ENCODE peak calls at places on chromosomes 16 and 17, in five cellular contexts. One of them, this sample, is unnamed.

GRCh38 chr17:6701719-6702118 is 11.4 kb downstream of the SLC13A5 start:
- DNase-seq in hepatocyte: peak; percentile 47
- DNase-seq in testis: peak; percentile 58
- DNase-seq in left lung: no peak
- DNase-seq in PC-9: peak; percentile 35
- DNase-seq in this sample: no peak

GRCh38 chr16:77500286-77500598 is 65.4 kb upstream of the ADAMTS18 start:
- DNase-seq in PC-9: no peak
- DNase-seq in hepatocyte: no peak
- DNase-seq in left lung: no peak
- DNase-seq in testis: no peak
- DNase-seq in this sample: no peak

GRCh38 chr17:58402047-58402446 is 15.3 kb downstream of the RNF43 start:
- DNase-seq in PC-9: no peak
- DNase-seq in left lung: no peak
- DNase-seq in testis: no peak
- DNase-seq in hepatocyte: no peak
- DNase-seq in this sample: no peak

GRCh38 chr17:38735161-38735997 is 5.2 kb downstream of the CISD3 start:
- DNase-seq in hepatocyte: peak; percentile 75
- DNase-seq in testis: peak; percentile 77
- DNase-seq in left lung: peak; percentile 53
- DNase-seq in PC-9: no peak
- DNase-seq in this sample: no peak

GRCh38 chr16:57508084-57508425 is 21.8 kb upstream of the DOK4 start:
- DNase-seq in testis: no peak
- DNase-seq in left lung: no peak
- DNase-seq in PC-9: no peak
- DNase-seq in hepatocyte: peak; percentile 5
- DNase-seq in this sample: no peak

GRCh38 chr17:76725580-76726230 is 701 bp downstream of the JMJD6 start:
- DNase-seq in left lung: peak; percentile 84
- DNase-seq in hepatocyte: peak; percentile 81
- DNase-seq in PC-9: peak; percentile 40
- DNase-seq in testis: peak; percentile 87
- DNase-seq in this sample: peak; percentile 79

GRCh38 chr16:68083239-68083781 is 1.9 kb upstream of the NFATC3 start:
- DNase-seq in hepatocyte: no peak
- DNase-seq in left lung: peak; percentile 21
- DNase-seq in PC-9: no peak
- DNase-seq in testis: no peak
- DNase-seq in this sample: no peak

GRCh38 chr17:17691468-17692263 is 10.4 kb downstream of the RAI1 start:
- DNase-seq in testis: no peak
- DNase-seq in left lung: peak; percentile 52
- DNase-seq in PC-9: peak; percentile 27
- DNase-seq in hepatocyte: no peak
- DNase-seq in this sample: peak; percentile 84

GRCh38 chr17:51667722-51668083 is 407.4 kb downstream of the UTP18 start:
- DNase-seq in left lung: no peak
- DNase-seq in testis: no peak
- DNase-seq in PC-9: no peak
- DNase-seq in hepatocyte: no peak
- DNase-seq in this sample: no peak

GRCh38 chr16:67967183-67967955 is 1.1 kb downstream of the SLC12A4 start:
- DNase-seq in hepatocyte: no peak
- DNase-seq in PC-9: no peak
- DNase-seq in left lung: no peak
- DNase-seq in testis: no peak
- DNase-seq in this sample: peak; percentile 38

GRCh38 chr16:84964729-84965128 is 46.6 kb downstream of the ZDHHC7 start:
- DNase-seq in hepatocyte: no peak
- DNase-seq in testis: no peak
- DNase-seq in PC-9: no peak
- DNase-seq in left lung: no peak
- DNase-seq in this sample: no peak

GRCh38 chr17:44589316-44590071 is 32.2 kb downstream of the FZD2 start:
- DNase-seq in PC-9: no peak
- DNase-seq in testis: no peak
- DNase-seq in hepatocyte: no peak
- DNase-seq in left lung: no peak
- DNase-seq in this sample: no peak

GRCh38 chr16:72015124-72015523 is 6.6 kb downstream of the DHODH start:
- DNase-seq in left lung: no peak
- DNase-seq in PC-9: no peak
- DNase-seq in testis: no peak
- DNase-seq in hepatocyte: no peak
- DNase-seq in this sample: no peak

GRCh38 chr16:17265177-17265576 is 205.6 kb downstream of the XYLT1 start:
- DNase-seq in testis: no peak
- DNase-seq in left lung: no peak
- DNase-seq in hepatocyte: no peak
- DNase-seq in PC-9: no peak
- DNase-seq in this sample: no peak

GRCh38 chr16:82093901-82094300 is 58.8 kb downstream of the HSD17B2 start:
- DNase-seq in PC-9: no peak
- DNase-seq in left lung: no peak
- DNase-seq in hepatocyte: no peak
- DNase-seq in testis: no peak
- DNase-seq in this sample: no peak

GRCh38 chr17:72724375-72724774 is 368.1 kb downstream of the SLC39A11 start:
- DNase-seq in hepatocyte: no peak
- DNase-seq in testis: no peak
- DNase-seq in PC-9: no peak
- DNase-seq in left lung: no peak
- DNase-seq in this sample: no peak

GRCh38 chr17:47855737-47856136 is 4.8 kb upstream of the SP6 start:
- DNase-seq in PC-9: no peak
- DNase-seq in testis: no peak
- DNase-seq in hepatocyte: no peak
- DNase-seq in left lung: no peak
- DNase-seq in this sample: no peak

GRCh38 chr16:88339926-88340754 is 42.6 kb upstream of the ZNF469 start:
- DNase-seq in left lung: no peak
- DNase-seq in PC-9: no peak
- DNase-seq in testis: no peak
- DNase-seq in hepatocyte: no peak
- DNase-seq in this sample: no peak

GRCh38 chr17:32206816-32207215 is 58.8 kb upstream of the RHBDL3 start:
- DNase-seq in PC-9: no peak
- DNase-seq in left lung: no peak
- DNase-seq in testis: no peak
- DNase-seq in hepatocyte: no peak
- DNase-seq in this sample: no peak

GRCh38 chr17:3474212-3474611 is 1.6 kb upstream of the ASPA start:
- DNase-seq in left lung: no peak
- DNase-seq in testis: no peak
- DNase-seq in hepatocyte: peak; percentile 53
- DNase-seq in PC-9: no peak
- DNase-seq in this sample: no peak

GRCh38 chr16:50279142-50279865 is 13.0 kb downstream of the ADCY7 start:
- DNase-seq in testis: peak; percentile 58
- DNase-seq in left lung: peak; percentile 91
- DNase-seq in PC-9: no peak
- DNase-seq in hepatocyte: no peak
- DNase-seq in this sample: peak; percentile 49

GRCh38 chr17:56810286-56810781 is 23.4 kb downstream of the C17orf67 start:
- DNase-seq in left lung: no peak
- DNase-seq in testis: no peak
- DNase-seq in PC-9: no peak
- DNase-seq in hepatocyte: no peak
- DNase-seq in this sample: no peak

GRCh38 chr16:86497551-86498021 is 12.7 kb upstream of the FOXF1 start:
- DNase-seq in PC-9: no peak
- DNase-seq in hepatocyte: no peak
- DNase-seq in testis: no peak
- DNase-seq in left lung: no peak
- DNase-seq in this sample: no peak

GRCh38 chr16:50617630-50618184 is 63.4 kb downstream of the SNX20 start:
- DNase-seq in hepatocyte: no peak
- DNase-seq in testis: no peak
- DNase-seq in PC-9: no peak
- DNase-seq in left lung: no peak
- DNase-seq in this sample: no peak

GRCh38 chr17:10290046-10290445 is 82.8 kb downstream of the MYH13 start:
- DNase-seq in testis: no peak
- DNase-seq in left lung: no peak
- DNase-seq in hepatocyte: peak; percentile 24
- DNase-seq in PC-9: no peak
- DNase-seq in this sample: no peak

GRCh38 chr17:52357855-52358254 is 199.3 kb upstream of the CA10 start:
- DNase-seq in testis: no peak
- DNase-seq in hepatocyte: no peak
- DNase-seq in left lung: no peak
- DNase-seq in PC-9: no peak
- DNase-seq in this sample: no peak

GRCh38 chr16:23506606-23506994 is 3.7 kb downstream of the GGA2 start:
- DNase-seq in left lung: no peak
- DNase-seq in PC-9: no peak
- DNase-seq in hepatocyte: no peak
- DNase-seq in testis: no peak
- DNase-seq in this sample: peak; percentile 39

DNA sequence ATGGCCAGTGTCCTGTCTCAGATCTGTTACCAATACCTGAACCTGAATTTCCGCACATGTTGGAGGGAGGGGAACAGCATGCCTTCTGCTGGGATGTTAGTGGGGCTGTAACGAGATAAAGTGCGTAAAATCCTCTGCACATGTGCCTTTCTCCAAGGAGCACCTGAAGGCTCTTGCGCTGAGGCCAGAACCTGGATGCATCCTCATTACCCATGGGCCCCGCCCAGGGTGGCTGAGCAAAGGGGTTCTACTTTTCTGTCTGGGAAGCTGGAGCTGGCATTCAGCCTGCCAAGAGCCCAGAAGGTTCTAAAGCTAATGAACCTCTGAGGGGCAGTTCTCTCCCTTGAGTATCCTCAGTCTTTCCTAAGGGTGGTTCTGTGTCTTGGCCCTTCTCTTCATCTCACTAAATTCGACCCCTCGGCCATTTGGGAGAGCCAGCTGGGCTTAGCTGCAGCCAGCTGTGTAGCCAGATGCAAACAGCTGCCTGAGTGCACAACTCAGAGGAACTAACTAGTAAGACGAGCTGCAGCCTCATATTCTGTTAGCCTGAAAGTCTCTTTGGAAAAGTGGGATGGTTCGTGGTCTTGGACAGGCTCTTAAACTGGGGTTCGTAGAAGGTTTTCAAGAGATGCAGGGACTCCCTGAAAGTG is 2.5 kb downstream of the ITGA3 start:
- DNase-seq in testis: peak; percentile 54
- DNase-seq in left lung: no peak
- DNase-seq in PC-9: no peak
- DNase-seq in hepatocyte: no peak
- DNase-seq in this sample: no peak
- H3K4me3 ChIP-seq in testis: no peak overlapping the region
- H3K4me3 ChIP-seq in left lung: peak overlapping the region; percentile 61
- H3K4me3 ChIP-seq in PC-9: peak overlapping the region; percentile 79
- H3K4me3 ChIP-seq in hepatocyte: no peak overlapping the region
- H3K4me3 ChIP-seq in this sample: no peak overlapping the region

DNA sequence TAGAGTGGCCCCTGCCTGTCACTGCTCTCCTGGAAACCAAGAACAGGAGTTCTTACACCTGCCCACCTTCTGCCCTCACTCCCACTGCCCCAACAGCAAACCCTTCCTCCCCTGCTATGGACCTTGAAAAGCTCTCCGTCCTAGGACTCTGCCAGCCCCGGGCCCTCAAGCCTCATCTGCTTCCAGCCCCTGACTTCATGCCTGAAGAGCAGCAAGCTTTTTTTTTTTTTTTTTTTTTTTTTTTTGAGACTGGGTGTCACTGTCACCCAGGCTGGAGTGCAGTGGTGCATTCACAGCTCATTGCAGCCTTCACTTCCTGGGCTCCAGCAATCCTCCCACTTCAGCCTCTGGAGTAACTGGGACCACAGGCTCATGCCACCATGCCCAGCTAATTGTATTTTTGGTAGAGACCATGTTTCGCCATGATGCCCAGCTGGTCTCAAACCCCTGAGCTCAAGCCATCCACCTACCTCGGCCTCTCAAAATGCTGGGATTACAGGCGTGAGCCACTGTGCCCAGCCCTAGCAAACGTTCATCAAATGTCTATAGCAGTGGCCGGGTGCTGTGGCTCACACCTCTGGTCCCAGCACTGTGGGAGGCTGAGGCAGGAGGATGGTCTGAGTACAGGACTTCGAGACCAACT is 16.9 kb downstream of the CARHSP1 start:
- DNase-seq in left lung: no peak
- DNase-seq in PC-9: no peak
- DNase-seq in testis: no peak
- DNase-seq in hepatocyte: no peak
- DNase-seq in this sample: no peak
- H3K36me3 ChIP-seq in left lung: peaks cover 99% of the 10 kb centered on the region
- H3K36me3 ChIP-seq in PC-9: peaks cover 14% of the 10 kb centered on the region
- H3K36me3 ChIP-seq in testis: no peaks in the 10 kb centered on the region
- H3K36me3 ChIP-seq in hepatocyte: no peaks in the 10 kb centered on the region
- H3K36me3 ChIP-seq in this sample: peaks cover 52% of the 10 kb centered on the region

DNA sequence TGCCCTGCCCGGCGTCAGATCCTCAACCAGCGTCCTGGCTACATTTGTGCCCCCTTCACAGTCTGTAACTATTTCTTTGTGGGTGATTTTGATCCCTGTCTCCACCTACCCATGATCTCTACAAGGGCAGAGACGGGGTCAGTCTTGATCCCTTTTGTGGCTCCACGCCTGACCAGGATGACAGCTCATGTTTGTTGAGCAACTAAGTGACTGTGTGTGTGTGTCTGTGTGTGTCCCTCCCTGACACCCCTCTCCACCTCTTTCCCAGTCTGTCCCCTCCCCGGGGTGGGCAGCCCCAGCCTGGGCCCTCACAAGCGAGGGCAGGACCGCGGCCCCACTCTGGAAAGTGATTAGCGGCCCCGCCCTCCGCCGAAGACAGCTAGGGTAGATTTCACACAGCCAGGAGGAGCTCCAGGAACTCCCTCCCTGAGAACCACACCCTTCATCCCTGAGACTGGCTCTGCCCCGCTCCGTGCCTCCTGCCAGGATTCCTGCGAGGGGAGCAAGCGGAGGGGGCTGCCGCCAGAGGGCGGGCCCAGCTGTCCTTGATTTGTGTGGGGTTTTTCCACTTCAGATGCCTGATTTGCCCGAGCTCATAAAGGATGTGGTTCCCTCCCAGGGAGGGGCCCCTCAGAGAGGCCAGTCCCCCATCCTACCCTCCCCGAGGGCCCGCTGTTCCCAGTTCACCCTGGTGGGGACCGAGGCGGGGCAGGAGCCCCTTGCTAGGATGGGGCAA is 5.3 kb upstream of the HS3ST6 start:
- DNase-seq in left lung: no peak
- DNase-seq in testis: no peak
- DNase-seq in PC-9: peak; percentile 70
- DNase-seq in hepatocyte: peak; percentile 85
- DNase-seq in this sample: no peak
- TF ChIP-seq CTCF in left lung: no peak
- TF ChIP-seq CTCF in testis: no peak
- TF ChIP-seq CTCF in PC-9: peak; percentile 42
- TF ChIP-seq CTCF in hepatocyte: peak; percentile 44
- TF ChIP-seq CTCF in this sample: peak; percentile 36

DNA sequence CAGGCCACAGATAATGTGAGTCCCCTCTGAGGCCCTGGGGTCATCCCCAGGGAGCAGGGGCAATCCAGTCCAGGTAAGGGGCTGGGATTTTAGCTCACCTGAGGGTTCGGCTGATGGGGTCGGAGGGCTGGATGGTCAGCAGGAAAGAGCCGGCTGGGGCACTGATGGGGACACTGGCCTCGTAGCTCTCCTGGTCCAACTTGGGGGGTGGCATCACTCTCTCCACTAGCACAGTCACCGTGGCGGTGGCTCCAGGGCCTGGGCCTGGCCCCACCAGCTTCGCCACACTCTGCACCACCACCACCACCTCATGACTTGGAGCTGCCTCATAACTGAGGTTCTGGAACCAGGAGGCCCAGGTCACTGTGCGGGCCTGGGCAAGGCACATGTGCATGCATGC is 6.9 kb downstream of the CDH16 start:
- DNase-seq in left lung: no peak
- DNase-seq in testis: no peak
- DNase-seq in PC-9: no peak
- DNase-seq in hepatocyte: no peak
- DNase-seq in this sample: no peak
- H3K4me3 ChIP-seq in left lung: no peak overlapping the region
- H3K4me3 ChIP-seq in testis: no peak overlapping the region
- H3K4me3 ChIP-seq in PC-9: no peak overlapping the region
- H3K4me3 ChIP-seq in hepatocyte: no peak overlapping the region
- H3K4me3 ChIP-seq in this sample: no peak overlapping the region

This sample was measured in GM06990.